ENCODE peak calls at places on chromosome 13, in four cellular contexts. One of them, this sample, is unnamed.

GRCh38 chr13:42985312-42986175 is 6.5 kb downstream of the EPSTI1 start:
- DNase-seq in NAMALWA: no peak
- DNase-seq in ELR: no peak
- DNase-seq in activated CD4-positive, CD25-positive, alpha-beta regulatory T cell treated with anti-CD3 and anti-CD28 coated beads, Interleukin-2, amount 50 U/mL, for 16 hours: no peak
- DNase-seq in this sample: no peak

GRCh38 chr13:100588350-100589177 is at the start of gene GGACT:
- DNase-seq in NAMALWA: peak
- DNase-seq in ELR: peak
- DNase-seq in activated CD4-positive, CD25-positive, alpha-beta regulatory T cell treated with anti-CD3 and anti-CD28 coated beads, Interleukin-2, amount 50 U/mL, for 16 hours: peak
- DNase-seq in this sample: peak

GRCh38 chr13:40814803-40815202 is 25.4 kb downstream of the SLC25A15 start:
- DNase-seq in NAMALWA: no peak
- DNase-seq in ELR: peak
- DNase-seq in activated CD4-positive, CD25-positive, alpha-beta regulatory T cell treated with anti-CD3 and anti-CD28 coated beads, Interleukin-2, amount 50 U/mL, for 16 hours: no peak
- DNase-seq in this sample: no peak

GRCh38 chr13:22592515-22592914 is 588.3 kb upstream of the SGCG start:
- DNase-seq in NAMALWA: no peak
- DNase-seq in ELR: no peak
- DNase-seq in activated CD4-positive, CD25-positive, alpha-beta regulatory T cell treated with anti-CD3 and anti-CD28 coated beads, Interleukin-2, amount 50 U/mL, for 16 hours: no peak
- DNase-seq in this sample: no peak

GRCh38 chr13:24861617-24862362 is 97.8 kb downstream of the RNF17 start:
- DNase-seq in NAMALWA: no peak
- DNase-seq in ELR: no peak
- DNase-seq in activated CD4-positive, CD25-positive, alpha-beta regulatory T cell treated with anti-CD3 and anti-CD28 coated beads, Interleukin-2, amount 50 U/mL, for 16 hours: no peak
- DNase-seq in this sample: no peak

GRCh38 chr13:100063906-100064305 is 25.0 kb upstream of the PCCA start:
- DNase-seq in NAMALWA: peak
- DNase-seq in ELR: no peak
- DNase-seq in activated CD4-positive, CD25-positive, alpha-beta regulatory T cell treated with anti-CD3 and anti-CD28 coated beads, Interleukin-2, amount 50 U/mL, for 16 hours: no peak
- DNase-seq in this sample: no peak

GRCh38 chr13:78241278-78241919 is 322.8 kb upstream of the EDNRB start:
- DNase-seq in NAMALWA: peak
- DNase-seq in ELR: peak
- DNase-seq in activated CD4-positive, CD25-positive, alpha-beta regulatory T cell treated with anti-CD3 and anti-CD28 coated beads, Interleukin-2, amount 50 U/mL, for 16 hours: no peak
- DNase-seq in this sample: peak

GRCh38 chr13:105403065-105403464 is 1132.4 kb downstream of the EFNB2 start:
- DNase-seq in NAMALWA: no peak
- DNase-seq in ELR: no peak
- DNase-seq in activated CD4-positive, CD25-positive, alpha-beta regulatory T cell treated with anti-CD3 and anti-CD28 coated beads, Interleukin-2, amount 50 U/mL, for 16 hours: no peak
- DNase-seq in this sample: no peak

GRCh38 chr13:23672616-23673015 is 102.4 kb downstream of the TNFRSF19 start:
- DNase-seq in NAMALWA: no peak
- DNase-seq in ELR: no peak
- DNase-seq in activated CD4-positive, CD25-positive, alpha-beta regulatory T cell treated with anti-CD3 and anti-CD28 coated beads, Interleukin-2, amount 50 U/mL, for 16 hours: no peak
- DNase-seq in this sample: no peak

GRCh38 chr13:50171585-50172282 is 156.5 kb downstream of the KCNRG start:
- DNase-seq in NAMALWA: no peak
- DNase-seq in ELR: no peak
- DNase-seq in activated CD4-positive, CD25-positive, alpha-beta regulatory T cell treated with anti-CD3 and anti-CD28 coated beads, Interleukin-2, amount 50 U/mL, for 16 hours: no peak
- DNase-seq in this sample: no peak

This sample was measured in KBM-7.